ENCODE peak calls at places on chromosomes 11 and 22, in seven cellular contexts. B is H9, T is mesendoderm, K is IMR-90, Y is neuronal stem cell, H is H1, X is trophoblast cell. Q is an unnamed sample.
A peak's percentile ranks its signal among the peaks of the same experiment; 100 is the strongest.

GRCh38 chr11:77142091-77142975 is 14.3 kb downstream of the MYO7A start:
- DNase-seq in B (no peak), H (no peak), X (peak; percentile 71), T (no peak), K (no peak), Y (no peak), Q (no peak)

GRCh38 chr22:45212992-45213751 is 27.5 kb downstream of the KIAA0930 start:
- DNase-seq in X (peak; percentile 35), B (no peak), T (no peak), H (no peak), K (peak; percentile 81), Y (no peak), Q (peak; percentile 88)

GRCh38 chr11:65016705-65017104 is 2.7 kb downstream of the ARL2 start:
- DNase-seq in Y (no peak), B (peak; percentile 44), H (no peak), X (no peak), T (peak; percentile 41), K (no peak), Q (no peak)

GRCh38 chr11:83044958-83045712 is 26.6 kb downstream of the RAB30 start:
- DNase-seq in Y (no peak), K (peak; percentile 92), H (no peak), T (no peak), B (no peak), X (no peak), Q (peak; percentile 95)

GRCh38 chr11:61514050-61514917 is 5.7 kb downstream of the LRRC10B start:
- DNase-seq in T (no peak), H (no peak), B (peak; percentile 58), X (peak; percentile 29), Y (no peak), K (no peak), Q (no peak)

GRCh38 chr22:31627223-31627731 is 34.7 kb downstream of the PISD start:
- DNase-seq in B (peak; percentile 27), X (no peak), K (no peak), H (no peak), Y (no peak), T (no peak), Q (no peak)

GRCh38 chr11:34653851-34654490 is 33.1 kb downstream of the EHF start:
- DNase-seq in X (peak; percentile 61), T (peak; percentile 56), B (no peak), Y (no peak), K (peak; percentile 99), H (no peak), Q (peak; percentile 95)

GRCh38 chr11:2592559-2593392 is 107.0 kb downstream of the KCNQ1OT1 start:
- DNase-seq in Y (no peak), H (no peak), K (no peak), B (no peak), X (no peak), T (no peak), Q (no peak)

GRCh38 chr11:1714908-1715885 is 18.2 kb downstream of the KRTAP5-6 start:
- DNase-seq in T (no peak), B (peak; percentile 12), K (no peak), X (no peak), Y (no peak), H (no peak), Q (no peak)

DNA sequence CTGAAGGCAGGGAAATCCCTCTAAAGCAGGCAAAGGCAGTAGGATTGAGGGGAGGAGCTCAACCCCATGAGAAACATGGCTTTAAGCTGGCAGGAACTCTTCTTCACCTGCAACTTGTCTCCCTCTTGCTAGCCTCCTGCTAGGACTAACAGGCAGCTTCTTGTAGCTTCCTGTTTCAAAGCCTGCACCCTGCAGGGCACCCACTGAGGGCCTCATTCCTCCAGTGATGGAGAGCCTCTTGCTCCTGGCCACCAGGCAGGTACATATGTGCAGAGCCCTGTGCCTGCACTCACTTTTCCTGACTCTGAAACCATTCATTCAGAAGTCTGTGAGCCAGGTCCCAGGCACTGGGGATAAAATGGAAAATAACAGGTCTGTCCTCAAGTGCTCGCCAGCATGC is 136.9 kb downstream of the SERGEF start:
- DNase-seq in Y (no peak), T (no peak), K (no peak), B (no peak), H (no peak), X (no peak), Q (no peak)
- H2BK120ac ChIP-seq in Y (no peak overlapping the region), T (no peak overlapping the region), K (no peak overlapping the region), B (no peak overlapping the region), H (no peak overlapping the region), X (no peak overlapping the region), Q (no peak overlapping the region)

DNA sequence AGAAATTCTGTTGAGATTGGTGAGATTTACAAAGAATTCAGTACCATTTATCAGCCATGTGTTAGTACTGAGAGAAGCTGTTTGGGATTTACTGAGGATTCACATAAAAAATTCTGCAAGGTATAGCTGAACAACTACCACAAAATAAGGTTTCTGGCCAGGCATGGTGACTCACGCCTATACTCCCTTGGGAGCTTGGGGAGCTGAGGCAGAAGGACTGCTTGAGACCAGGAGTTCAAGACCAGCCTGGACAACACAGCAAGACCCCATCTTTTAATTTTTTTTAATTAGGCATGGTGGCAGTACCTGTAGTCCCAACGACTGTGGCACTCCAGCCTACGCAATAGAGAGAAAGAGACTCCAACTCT is 86.7 kb downstream of the SIK3 start:
- DNase-seq in K (no peak), X (no peak), Y (no peak), H (no peak), B (no peak), T (no peak), Q (no peak)
- H2BK120ac ChIP-seq in K (no peak overlapping the region), X (no peak overlapping the region), Y (no peak overlapping the region), H (no peak overlapping the region), B (no peak overlapping the region), T (no peak overlapping the region), Q (no peak overlapping the region)

GRCh38 chr11:122679441-122679840 is 23.9 kb downstream of the UBASH3B start:
- DNase-seq in T (no peak), X (no peak), H (no peak), K (no peak), B (no peak), Y (no peak), Q (no peak)

GRCh38 chr11:122678406-122678805 is 22.9 kb downstream of the UBASH3B start:
- DNase-seq in B (no peak), T (no peak), H (no peak), Y (no peak), K (no peak), X (peak; percentile 81), Q (no peak)

GRCh38 chr11:122681731-122682130 is 26.2 kb downstream of the UBASH3B start:
- DNase-seq in K (no peak), B (no peak), H (no peak), Y (no peak), T (peak; percentile 46), X (no peak), Q (peak; percentile 58)

GRCh38 chr11:122682464-122682863 is 26.9 kb downstream of the UBASH3B start:
- DNase-seq in B (no peak), H (no peak), Y (no peak), K (no peak), T (no peak), X (no peak), Q (no peak)

GRCh38 chr11:122681070-122681469 is 25.5 kb downstream of the UBASH3B start:
- DNase-seq in X (no peak), H (no peak), B (no peak), K (no peak), Y (no peak), T (no peak), Q (no peak)
- H2BK120ac ChIP-seq in X (no peak overlapping the region), H (no peak overlapping the region), B (no peak overlapping the region), K (peak overlapping the region; percentile 25), Y (no peak overlapping the region), T (no peak overlapping the region), Q (no peak overlapping the region)

GRCh38 chr11:123976770-123977560 is 616 bp downstream of the OR10S1 start:
- DNase-seq in K (no peak), B (no peak), H (no peak), X (no peak), T (no peak), Y (no peak), Q (no peak)

GRCh38 chr11:123973816-123974215 is 3.8 kb downstream of the OR10S1 start:
- DNase-seq in Y (no peak), T (no peak), X (peak; percentile 20), H (no peak), K (peak; percentile 4), B (no peak), Q (peak; percentile 5)

GRCh38 chr11:123979311-123979710 is 1.7 kb upstream of the OR10S1 start:
- DNase-seq in X (no peak), H (no peak), K (no peak), Y (no peak), B (no peak), T (no peak), Q (no peak)

GRCh38 chr11:123977731-123978347 is at the start of gene OR10S1:
- DNase-seq in Y (no peak), X (no peak), K (no peak), B (no peak), H (no peak), T (peak; percentile 47), Q (no peak)
- H2BK120ac ChIP-seq in Y (no peak within 1 kb of the TSS), X (no peak within 1 kb of the TSS), K (no peak within 1 kb of the TSS), B (no peak within 1 kb of the TSS), H (no peak within 1 kb of the TSS), T (no peak within 1 kb of the TSS), Q (no peak within 1 kb of the TSS)

GRCh38 chr11:70780246-70780535 is 381.9 kb downstream of the CTTN start:
- DNase-seq in X (no peak), T (no peak), K (no peak), B (no peak), H (no peak), Y (no peak), Q (no peak)
- H2BK120ac ChIP-seq in X (no peak overlapping the region), T (no peak overlapping the region), K (no peak overlapping the region), B (no peak overlapping the region), H (no peak overlapping the region), Y (no peak overlapping the region), Q (no peak overlapping the region)

DNA sequence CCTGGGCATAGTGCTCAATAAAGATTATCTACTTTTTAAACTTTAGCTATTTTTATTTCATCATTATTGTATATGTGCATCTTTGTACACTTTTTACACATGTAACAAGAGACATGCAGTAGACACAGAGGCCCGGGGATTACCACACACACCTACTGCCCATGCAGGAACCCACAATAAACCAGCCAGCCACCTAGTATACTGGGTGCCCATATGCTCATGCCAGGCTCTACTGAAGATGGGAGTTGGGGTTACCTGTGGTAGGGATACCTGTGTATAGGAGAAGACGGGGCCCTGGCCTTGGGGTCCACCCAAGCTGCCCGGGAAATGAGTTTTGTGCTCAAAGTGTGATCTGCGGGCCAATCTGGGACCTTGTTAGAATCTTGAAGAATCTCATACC is 31.2 kb upstream of the P2RY2 start:
- DNase-seq in B (no peak), X (no peak), H (no peak), T (no peak), K (no peak), Y (no peak), Q (no peak)
- H2BK120ac ChIP-seq in B (no peak overlapping the region), X (no peak overlapping the region), H (no peak overlapping the region), T (no peak overlapping the region), K (no peak overlapping the region), Y (no peak overlapping the region), Q (no peak overlapping the region)

DNA sequence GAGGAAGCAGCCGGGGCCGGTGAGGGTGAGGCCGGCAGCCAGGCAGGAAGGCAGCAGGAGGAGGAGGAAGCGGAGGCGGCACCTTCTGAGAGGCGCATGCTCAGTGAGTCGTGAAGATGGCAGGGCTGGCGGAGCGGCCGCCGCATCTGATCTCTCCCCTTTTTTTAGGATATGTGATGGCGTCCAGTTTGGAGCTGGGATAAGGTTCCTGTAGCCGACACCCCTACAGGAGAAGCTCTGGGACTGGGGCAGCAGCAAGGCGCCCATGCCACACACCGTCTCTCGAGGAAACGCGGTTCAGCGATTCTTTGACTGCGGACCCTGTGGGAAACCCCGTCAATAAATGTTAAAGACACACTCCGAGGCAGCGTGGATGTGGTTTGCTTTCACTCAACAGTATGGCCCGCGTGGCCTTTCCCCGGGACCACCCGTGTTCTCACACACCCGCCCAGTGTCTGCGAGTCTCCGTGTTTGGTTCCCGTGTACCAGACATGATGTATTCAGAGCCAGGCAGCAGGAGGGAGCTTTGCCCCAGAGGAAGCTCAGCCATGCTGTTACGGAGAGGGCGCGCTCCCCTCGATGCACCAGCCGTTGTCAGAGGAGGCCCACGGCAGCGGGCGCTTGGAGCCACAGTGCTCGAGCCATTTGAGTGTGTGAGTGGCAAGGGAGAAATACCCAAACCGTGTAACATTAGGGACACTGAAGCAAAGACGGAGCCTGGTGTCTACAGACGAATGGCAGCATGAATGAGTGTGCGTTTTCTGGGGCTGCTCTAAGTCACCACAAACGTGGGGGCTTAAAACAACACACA is 27.7 kb upstream of the PARVB start:
- DNase-seq in X (no peak), H (no peak), T (no peak), K (no peak), Y (no peak), B (no peak), Q (no peak)
- H2BK120ac ChIP-seq in X (no peak overlapping the region), H (no peak overlapping the region), T (no peak overlapping the region), K (no peak overlapping the region), Y (no peak overlapping the region), B (no peak overlapping the region), Q (no peak overlapping the region)